ENCODE peak calls at places on chromosomes 16 and 17, in four cellular contexts. One of them, this sample, is unnamed.

GRCh38 chr16:65336169-65336568 is 214.3 kb upstream of the CDH11 start:
- DNase-seq in K562: no peak
- DNase-seq in GM12878: no peak
- DNase-seq in HL-60: no peak
- DNase-seq in this sample: no peak

GRCh38 chr16:28218109-28218508 is 6.3 kb upstream of the XPO6 start:
- DNase-seq in HL-60: peak; percentile 70
- DNase-seq in K562: no peak
- DNase-seq in GM12878: no peak
- DNase-seq in this sample: peak; percentile 34

GRCh38 chr16:24800586-24800985 is 45.2 kb upstream of the SLC5A11 start:
- DNase-seq in GM12878: no peak
- DNase-seq in K562: no peak
- DNase-seq in HL-60: peak; percentile 9
- DNase-seq in this sample: no peak

GRCh38 chr17:75950421-75950820 is 9.6 kb upstream of the FBF1 start:
- DNase-seq in HL-60: no peak
- DNase-seq in K562: no peak
- DNase-seq in GM12878: no peak
- DNase-seq in this sample: no peak

GRCh38 chr17:73984981-73985380 is 218.5 kb upstream of the RPL38 start:
- DNase-seq in GM12878: no peak
- DNase-seq in K562: no peak
- DNase-seq in HL-60: peak; percentile 7
- DNase-seq in this sample: no peak

GRCh38 chr17:50946891-50947843 is 81.0 kb upstream of the TOB1 start:
- DNase-seq in GM12878: no peak
- DNase-seq in K562: peak; percentile 58
- DNase-seq in HL-60: no peak
- DNase-seq in this sample: no peak

GRCh38 chr17:76270127-76270592 is 5.0 kb downstream of the UBALD2 start:
- DNase-seq in K562: peak; percentile 79
- DNase-seq in HL-60: no peak
- DNase-seq in GM12878: no peak
- DNase-seq in this sample: no peak

GRCh38 chr17:47694818-47695663 is 1.1 kb downstream of the TBKBP1 start:
- DNase-seq in K562: peak; percentile 74
- DNase-seq in HL-60: peak; percentile 86
- DNase-seq in GM12878: no peak
- DNase-seq in this sample: no peak

DNA sequence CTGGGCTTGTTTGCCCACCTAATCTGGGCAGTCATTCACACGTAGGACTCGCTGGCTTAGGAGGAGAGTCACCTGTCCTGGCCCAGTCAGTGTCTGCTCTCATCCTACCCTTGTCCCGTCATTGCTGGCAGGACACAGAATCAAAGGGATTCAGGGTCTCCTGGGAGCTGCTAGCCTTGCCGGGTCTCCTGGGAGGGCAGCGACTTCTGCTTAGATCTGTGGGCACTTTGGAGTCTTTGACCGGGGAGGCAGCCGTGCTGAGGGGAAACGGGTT is 12.6 kb downstream of the RAI1 start:
- DNase-seq in GM12878: no peak
- DNase-seq in HL-60: no peak
- DNase-seq in K562: no peak
- DNase-seq in this sample: no peak
- TF ChIP-seq SPI1 in GM12878: no peak
- TF ChIP-seq SPI1 in HL-60: no peak
- TF ChIP-seq SPI1 in K562: no peak
- TF ChIP-seq SPI1 in this sample: no peak

GRCh38 chr17:35087731-35088646 is 24.5 kb upstream of the RFFL start:
- DNase-seq in K562: peak; percentile 17
- DNase-seq in HL-60: peak; percentile 54
- DNase-seq in GM12878: no peak
- DNase-seq in this sample: no peak
- TF ChIP-seq SPI1 in K562: peak; percentile 24
- TF ChIP-seq SPI1 in HL-60: no peak
- TF ChIP-seq SPI1 in GM12878: no peak
- TF ChIP-seq SPI1 in this sample: no peak

DNA sequence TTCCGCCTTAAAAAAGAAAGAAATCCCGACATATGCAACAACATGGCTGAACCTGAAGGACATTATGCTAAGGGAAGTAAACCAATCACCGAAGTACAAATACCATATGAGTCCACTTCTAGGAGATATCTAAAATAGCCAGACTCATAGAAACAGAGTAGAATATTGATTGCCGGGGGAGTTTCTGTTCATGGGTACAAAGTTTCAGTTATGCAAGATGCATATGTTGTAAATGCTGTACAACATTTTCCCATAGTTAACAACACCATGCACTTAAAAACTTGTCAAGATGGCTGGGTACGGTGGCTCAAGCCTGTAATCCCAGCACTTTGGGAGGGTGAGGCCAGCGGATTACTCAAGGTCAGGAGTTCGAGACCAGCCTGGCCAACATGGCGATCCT is 251.5 kb upstream of the EEF2KMT start:
- DNase-seq in HL-60: no peak
- DNase-seq in GM12878: no peak
- DNase-seq in K562: no peak
- DNase-seq in this sample: no peak
- TF ChIP-seq SPI1 in HL-60: no peak
- TF ChIP-seq SPI1 in GM12878: no peak
- TF ChIP-seq SPI1 in K562: no peak
- TF ChIP-seq SPI1 in this sample: no peak

GRCh38 chr17:80221401-80221800 is 1.2 kb downstream of the SLC26A11 start:
- DNase-seq in K562: no peak
- DNase-seq in GM12878: no peak
- DNase-seq in HL-60: no peak
- DNase-seq in this sample: no peak

GRCh38 chr17:80222376-80223141 is 2.3 kb downstream of the SLC26A11 start:
- DNase-seq in K562: no peak
- DNase-seq in HL-60: no peak
- DNase-seq in GM12878: no peak
- DNase-seq in this sample: no peak

GRCh38 chr17:80219013-80219776 is 938 bp downstream of the SGSH start:
- DNase-seq in K562: peak; percentile 68
- DNase-seq in HL-60: peak; percentile 96
- DNase-seq in GM12878: peak; percentile 66
- DNase-seq in this sample: peak; percentile 83

GRCh38 chr17:80219777-80220708 is at the start of the genes SGSH and SLC26A11:
- DNase-seq in HL-60: no peak
- DNase-seq in K562: peak; percentile 97
- DNase-seq in GM12878: no peak
- DNase-seq in this sample: peak; percentile 95

GRCh38 chr17:80220709-80221215 is 535 bp downstream of the SLC26A11 start:
- DNase-seq in K562: no peak
- DNase-seq in GM12878: no peak
- DNase-seq in HL-60: no peak
- DNase-seq in this sample: peak; percentile 52
- TF ChIP-seq SPI1 in K562: no peak
- TF ChIP-seq SPI1 in GM12878: no peak
- TF ChIP-seq SPI1 in HL-60: no peak
- TF ChIP-seq SPI1 in this sample: no peak

DNA sequence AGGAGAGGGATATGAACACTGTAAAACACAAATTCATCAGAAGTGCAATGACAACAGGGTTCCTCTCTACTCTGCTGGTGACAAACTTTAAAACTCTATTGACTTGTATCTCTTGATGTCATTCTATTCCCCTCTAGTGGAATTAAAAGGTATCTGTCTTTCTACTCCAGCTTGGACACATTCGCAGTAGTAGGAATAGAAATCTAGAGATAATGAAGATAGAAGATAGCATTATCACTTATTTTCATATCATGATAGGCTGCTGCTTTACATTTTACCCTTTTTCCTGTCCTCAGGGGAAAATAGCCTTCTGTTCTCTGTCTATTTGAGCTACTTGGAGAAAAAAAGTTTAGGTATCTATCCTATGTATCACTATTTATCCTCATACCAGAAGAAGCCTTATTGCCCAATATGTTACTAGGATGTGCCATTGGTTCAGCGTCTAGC is 209.6 kb upstream of the CACNG5 start:
- DNase-seq in HL-60: no peak
- DNase-seq in GM12878: no peak
- DNase-seq in K562: no peak
- DNase-seq in this sample: no peak
- TF ChIP-seq SPI1 in HL-60: no peak
- TF ChIP-seq SPI1 in GM12878: no peak
- TF ChIP-seq SPI1 in K562: no peak
- TF ChIP-seq SPI1 in this sample: no peak